ENCODE peak calls at places on chromosome 5, in five cellular contexts. K is astrocyte, X is uterus, W is GM10248, L is gastrocnemius medialis. E is an unnamed sample.

GRCh38 chr5:157993201-157993600 is 134.3 kb upstream of the CLINT1 start:
- DNase-seq in K (no peak), X (no peak), W (no peak), L (no peak), E (no peak)

GRCh38 chr5:17132444-17133083 is 84.9 kb upstream of the BASP1 start:
- DNase-seq in K (no peak), X (no peak), W (peak), L (no peak), E (no peak)

GRCh38 chr5:143148461-143149170 is 254.9 kb downstream of the NR3C1 start:
- DNase-seq in K (peak), X (no peak), W (no peak), L (peak), E (no peak)

GRCh38 chr5:176810687-176811501 is 535 bp downstream of the UNC5A start:
- DNase-seq in K (peak), X (no peak), W (no peak), L (no peak), E (peak)

GRCh38 chr5:172913117-172913850 is 45.9 kb upstream of the RPL26L1 start:
- DNase-seq in K (no peak), X (no peak), W (no peak), L (no peak), E (no peak)

GRCh38 chr5:68369436-68370125 is 154.0 kb downstream of the PIK3R1 start:
- DNase-seq in K (no peak), X (no peak), W (no peak), L (no peak), E (peak)

GRCh38 chr5:142512680-142513042 is 173.2 kb downstream of the FGF1 start:
- DNase-seq in K (peak), X (no peak), W (no peak), L (no peak), E (no peak)

GRCh38 chr5:63456279-63456678 is 506.0 kb downstream of the HTR1A start:
- DNase-seq in K (no peak), X (no peak), W (no peak), L (no peak), E (no peak)

GRCh38 chr5:75050415-75050814 is 1.9 kb downstream of the GCNT4 start:
- DNase-seq in K (no peak), X (no peak), W (no peak), L (no peak), E (peak)

GRCh38 chr5:25669645-25670401 is 1025.0 kb upstream of the CDH10 start:
- DNase-seq in K (no peak), X (no peak), W (no peak), L (no peak), E (no peak)

GRCh38 chr5:78399115-78399514 is 38.7 kb downstream of the SCAMP1 start:
- DNase-seq in K (peak), X (no peak), W (no peak), L (no peak), E (no peak)

GRCh38 chr5:72137826-72138409 is 30.6 kb downstream of the MAP1B start:
- DNase-seq in K (no peak), X (no peak), W (peak), L (no peak), E (no peak)

GRCh38 chr5:45696206-45696836 is at the start of gene HCN1:
- DNase-seq in K (peak), X (peak), W (peak), L (peak), E (peak)

GRCh38 chr5:7811715-7812114 is 39.2 kb downstream of the CFAP90 start:
- DNase-seq in K (no peak), X (no peak), W (no peak), L (no peak), E (no peak)
- TF ChIP-seq CTCF in K (no peak), X (no peak), W (no peak), L (no peak), E (no peak)

DNA sequence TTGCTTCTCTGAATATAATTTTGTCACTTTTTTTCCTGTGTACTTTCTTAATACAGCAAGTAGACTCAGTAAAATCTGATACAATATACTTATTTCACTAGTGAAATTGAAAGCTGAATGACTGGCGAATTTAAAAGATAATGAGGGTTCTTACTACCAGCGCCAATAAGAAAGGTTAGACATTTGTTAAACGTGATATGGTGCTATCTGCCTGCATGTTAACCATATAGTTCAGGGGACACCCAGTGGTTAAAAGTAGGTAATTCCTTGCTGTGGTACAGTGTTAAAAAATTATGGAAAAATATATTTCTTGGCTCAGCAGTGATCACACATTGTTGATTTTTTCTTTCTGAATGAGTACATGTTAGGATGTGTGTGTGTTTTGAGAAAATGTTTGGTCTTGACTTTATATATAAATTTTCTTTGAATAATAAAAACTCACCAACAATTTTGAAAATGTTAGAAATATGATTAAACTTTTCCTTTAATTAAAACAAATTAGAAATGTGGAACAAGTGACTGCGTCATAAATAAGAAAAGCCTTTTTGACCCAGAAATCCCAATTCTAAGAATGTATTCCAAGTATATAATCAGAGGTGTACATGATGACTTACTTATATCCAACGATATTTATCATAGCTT is 25.8 kb downstream of the CAST start:
- DNase-seq in K (peak), X (no peak), W (peak), L (no peak), E (no peak)
- TF ChIP-seq CTCF in K (peak), X (peak), W (peak), L (peak), E (peak)

GRCh38 chr5:37840036-37840909 is at the start of gene GDNF:
- DNase-seq in K (peak), X (peak), W (peak), L (no peak), E (no peak)
- TF ChIP-seq CTCF in K (peak), X (no peak), W (no peak), L (no peak), E (no peak)

GRCh38 chr5:77281969-77282336 is 71.5 kb downstream of the PDE8B start:
- DNase-seq in K (no peak), X (no peak), W (no peak), L (no peak), E (no peak)

GRCh38 chr5:77277764-77278163 is 67.3 kb downstream of the PDE8B start:
- DNase-seq in K (no peak), X (no peak), W (no peak), L (no peak), E (no peak)

GRCh38 chr5:77285442-77285841 is 75.0 kb downstream of the PDE8B start:
- DNase-seq in K (no peak), X (no peak), W (no peak), L (no peak), E (no peak)

GRCh38 chr5:77280036-77280435 is 69.6 kb downstream of the PDE8B start:
- DNase-seq in K (no peak), X (no peak), W (no peak), L (no peak), E (no peak)

DNA sequence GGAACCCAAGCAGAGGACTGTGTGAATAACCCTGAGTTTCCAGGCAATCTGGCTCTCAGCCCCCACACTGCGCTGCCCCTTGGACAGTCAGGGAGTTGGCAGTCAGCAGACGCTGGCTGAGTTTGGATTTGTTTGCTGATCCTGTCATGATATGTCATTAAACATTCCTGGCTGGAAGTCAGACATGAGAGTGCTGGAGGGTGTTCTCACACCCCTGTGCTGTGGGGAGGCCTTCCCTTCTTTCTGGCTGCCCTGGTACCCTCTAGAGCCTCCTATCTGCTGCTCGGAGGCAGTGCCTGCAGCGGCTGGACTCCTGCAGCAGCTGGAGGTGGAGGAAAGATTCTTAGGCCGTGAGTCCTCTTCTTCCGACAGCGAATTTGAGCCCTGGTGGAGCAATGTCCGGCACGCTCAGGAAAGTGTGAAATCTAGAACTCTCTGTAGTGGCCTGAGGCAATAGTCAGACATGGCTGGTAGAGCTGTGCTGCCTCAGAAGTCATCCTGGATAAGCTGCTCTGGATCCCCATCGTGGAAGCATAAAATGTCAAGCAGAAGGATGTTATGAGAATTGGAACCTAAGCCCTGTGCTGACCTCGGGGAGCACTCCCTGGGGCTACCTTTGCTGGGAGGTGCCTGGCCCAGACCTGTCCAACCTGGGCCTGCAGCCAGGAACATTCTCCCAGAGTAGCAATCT is 72.0 kb downstream of the PDE8B start:
- DNase-seq in K (peak), X (peak), W (no peak), L (no peak), E (no peak)
- TF ChIP-seq CTCF in K (peak), X (peak), W (no peak), L (no peak), E (no peak)

DNA sequence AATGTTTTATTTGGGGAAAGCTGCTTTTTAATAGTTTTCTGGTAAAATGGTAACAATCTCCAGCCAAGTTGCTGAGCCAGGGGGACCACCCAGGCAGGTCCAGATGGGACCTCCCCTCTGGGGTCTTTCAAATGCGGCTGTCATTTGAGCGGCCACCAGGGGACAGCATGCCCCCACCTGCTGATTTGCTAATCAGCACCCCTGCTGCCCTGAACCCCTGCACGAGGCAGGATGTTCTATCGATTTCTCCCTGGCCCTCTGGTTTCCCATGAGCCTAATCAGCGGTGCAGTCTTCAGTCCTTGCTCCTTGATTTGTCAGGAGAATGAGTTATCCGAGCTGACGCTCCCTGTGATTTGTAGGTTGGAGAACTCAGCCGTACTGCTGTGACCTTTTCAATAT is 247.0 kb downstream of the FSTL4 start:
- DNase-seq in K (no peak), X (no peak), W (no peak), L (no peak), E (peak)
- TF ChIP-seq CTCF in K (no peak), X (no peak), W (no peak), L (no peak), E (peak)

E was measured in activated CD8-positive, alpha-beta T cell treated with anti-CD3 and anti-CD28 coated beads for 36 hours.